ENCODE peak calls at places on chromosomes 11 and 22, in four cellular contexts. One of them, this sample, is unnamed.

GRCh38 chr11:79400717-79401330 is 40.0 kb downstream of the TENM4 start:
- DNase-seq in A549: peak; percentile 34
- DNase-seq in GM23338: peak; percentile 74
- DNase-seq in hepatocyte: peak; percentile 46
- DNase-seq in this sample: peak; percentile 72

GRCh38 chr11:1168721-1169161 is 11.0 kb downstream of the MUC5AC start:
- DNase-seq in A549: no peak
- DNase-seq in GM23338: no peak
- DNase-seq in hepatocyte: no peak
- DNase-seq in this sample: peak; percentile 50

GRCh38 chr11:16897460-16898061 is 116.7 kb downstream of the PLEKHA7 start:
- DNase-seq in A549: no peak
- DNase-seq in GM23338: peak; percentile 87
- DNase-seq in hepatocyte: no peak
- DNase-seq in this sample: no peak

GRCh38 chr22:37472418-37473006 is 13.7 kb downstream of the MFNG start:
- DNase-seq in A549: peak; percentile 55
- DNase-seq in GM23338: peak; percentile 81
- DNase-seq in hepatocyte: peak; percentile 56
- DNase-seq in this sample: no peak

GRCh38 chr11:70501026-70501901 is 102.9 kb downstream of the CTTN start:
- DNase-seq in A549: no peak
- DNase-seq in GM23338: no peak
- DNase-seq in hepatocyte: no peak
- DNase-seq in this sample: peak; percentile 67

GRCh38 chr22:44693145-44693544 is 8.9 kb upstream of the PRR5 start:
- DNase-seq in A549: no peak
- DNase-seq in GM23338: no peak
- DNase-seq in hepatocyte: no peak
- DNase-seq in this sample: no peak

GRCh38 chr11:34499719-34500505 is 13.7 kb downstream of the ELF5 start:
- DNase-seq in A549: no peak
- DNase-seq in GM23338: no peak
- DNase-seq in hepatocyte: no peak
- DNase-seq in this sample: no peak

GRCh38 chr11:100785148-100785983 is 98.3 kb downstream of the ARHGAP42 start:
- DNase-seq in A549: peak; percentile 29
- DNase-seq in GM23338: peak; percentile 61
- DNase-seq in hepatocyte: no peak
- DNase-seq in this sample: no peak

GRCh38 chr11:32479291-32479690 is 44.0 kb upstream of the WT1 start:
- DNase-seq in A549: no peak
- DNase-seq in GM23338: no peak
- DNase-seq in hepatocyte: no peak
- DNase-seq in this sample: no peak

GRCh38 chr11:34056672-34057071 is 5.1 kb downstream of the CAPRIN1 start:
- DNase-seq in A549: no peak
- DNase-seq in GM23338: no peak
- DNase-seq in hepatocyte: no peak
- DNase-seq in this sample: no peak

GRCh38 chr22:26672590-26673468 is 15.4 kb downstream of the MIAT start:
- DNase-seq in A549: peak; percentile 94
- DNase-seq in GM23338: peak; percentile 97
- DNase-seq in hepatocyte: peak; percentile 96
- DNase-seq in this sample: peak; percentile 92

GRCh38 chr22:43464809-43465208 is 53.0 kb downstream of the MPPED1 start:
- DNase-seq in A549: no peak
- DNase-seq in GM23338: no peak
- DNase-seq in hepatocyte: no peak
- DNase-seq in this sample: no peak

GRCh38 chr11:68164437-68164836 is 43.2 kb upstream of the CHKA start:
- DNase-seq in A549: no peak
- DNase-seq in GM23338: no peak
- DNase-seq in hepatocyte: no peak
- DNase-seq in this sample: no peak

DNA sequence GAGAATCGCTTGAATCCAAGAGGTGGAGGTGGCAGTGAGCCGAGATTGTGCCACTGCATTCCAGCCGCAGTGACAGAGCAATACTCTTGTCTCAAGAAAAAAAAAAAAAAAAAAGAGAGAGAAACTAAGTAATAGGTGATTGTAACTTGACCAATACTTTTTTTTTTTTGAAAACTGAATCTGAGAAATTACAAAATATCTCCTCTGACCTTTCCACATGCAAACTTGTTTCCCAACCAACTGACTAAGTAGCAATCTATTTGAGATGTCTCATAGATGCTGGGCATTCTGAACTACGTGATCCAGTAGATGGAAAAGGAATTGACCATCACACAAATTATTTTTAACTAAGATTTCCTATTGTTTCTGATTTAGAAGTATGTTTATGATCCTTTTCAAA is 407.3 kb upstream of the CHORDC1 start:
- DNase-seq in A549: no peak
- DNase-seq in GM23338: no peak
- DNase-seq in hepatocyte: no peak
- DNase-seq in this sample: no peak
- H3K4me1 ChIP-seq in A549: no peaks in the 10 kb centered on the region
- H3K4me1 ChIP-seq in GM23338: no peaks in the 10 kb centered on the region
- H3K4me1 ChIP-seq in hepatocyte: no peaks in the 10 kb centered on the region
- H3K4me1 ChIP-seq in this sample: no peaks in the 10 kb centered on the region

GRCh38 chr11:118415739-118416068 is 14.3 kb downstream of the ATP5MG start:
- DNase-seq in A549: peak; percentile 70
- DNase-seq in GM23338: peak; percentile 76
- DNase-seq in hepatocyte: peak; percentile 76
- DNase-seq in this sample: peak; percentile 73
- H3K4me2 ChIP-seq in A549: peak overlapping the region; percentile 44
- H3K4me2 ChIP-seq in GM23338: peak overlapping the region; percentile 59
- H3K4me2 ChIP-seq in hepatocyte: no peak overlapping the region
- H3K4me2 ChIP-seq in this sample: no peak overlapping the region

DNA sequence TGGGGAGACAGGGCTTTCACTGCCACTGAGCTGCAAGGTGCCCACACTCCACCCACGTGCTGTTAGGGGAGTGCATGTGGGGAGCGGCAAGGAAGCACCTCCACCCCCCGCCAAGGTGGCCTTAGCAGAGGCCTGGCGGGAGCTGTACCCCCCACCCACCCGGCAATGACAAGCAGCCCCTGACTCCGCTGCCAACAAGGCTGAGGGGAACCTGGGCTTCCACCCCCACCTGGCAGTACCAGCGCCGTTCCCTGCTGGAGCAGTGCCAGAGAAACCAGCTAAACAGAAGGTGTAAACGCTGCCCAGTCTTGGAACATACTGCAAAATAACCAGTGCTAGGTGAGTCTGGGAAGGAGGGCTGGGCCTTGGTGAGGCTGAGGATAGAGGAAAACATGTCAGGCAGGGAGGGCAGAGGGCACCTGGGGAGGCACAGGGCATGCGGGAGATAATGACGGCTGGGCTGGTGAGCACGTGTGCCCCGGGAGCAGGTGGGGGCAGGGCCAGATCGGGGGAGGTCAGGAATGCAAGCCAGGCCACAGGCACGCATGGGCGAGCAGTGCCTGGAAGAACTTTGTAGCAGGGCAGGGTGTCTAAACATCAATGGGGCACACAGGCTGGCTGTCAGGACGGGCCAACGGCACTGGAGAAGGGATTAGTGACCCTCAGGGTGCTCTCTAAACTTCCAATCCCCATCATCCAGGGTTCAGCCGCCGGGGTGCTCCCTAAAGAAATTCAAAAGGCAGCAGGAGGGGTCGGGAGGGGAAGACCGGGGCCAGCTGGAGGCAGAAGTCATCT is 6.6 kb downstream of the CERK start:
- DNase-seq in A549: no peak
- DNase-seq in GM23338: peak; percentile 50
- DNase-seq in hepatocyte: peak; percentile 65
- DNase-seq in this sample: peak; percentile 79
- H3K4me1 ChIP-seq in A549: peaks cover 4% of the 10 kb centered on the region
- H3K4me1 ChIP-seq in GM23338: peaks cover 10% of the 10 kb centered on the region
- H3K4me1 ChIP-seq in hepatocyte: peaks cover 59% of the 10 kb centered on the region
- H3K4me1 ChIP-seq in this sample: peaks cover 11% of the 10 kb centered on the region

GRCh38 chr11:46392421-46393230 is 1.1 kb upstream of the CHRM4 start:
- DNase-seq in A549: peak; percentile 74
- DNase-seq in GM23338: peak; percentile 95
- DNase-seq in hepatocyte: peak; percentile 94
- DNase-seq in this sample: peak; percentile 100
- H3K4me2 ChIP-seq in A549: peak overlapping the region; percentile 98
- H3K4me2 ChIP-seq in GM23338: peak overlapping the region; percentile 88
- H3K4me2 ChIP-seq in hepatocyte: peak overlapping the region; percentile 96
- H3K4me2 ChIP-seq in this sample: peak overlapping the region; percentile 79

DNA sequence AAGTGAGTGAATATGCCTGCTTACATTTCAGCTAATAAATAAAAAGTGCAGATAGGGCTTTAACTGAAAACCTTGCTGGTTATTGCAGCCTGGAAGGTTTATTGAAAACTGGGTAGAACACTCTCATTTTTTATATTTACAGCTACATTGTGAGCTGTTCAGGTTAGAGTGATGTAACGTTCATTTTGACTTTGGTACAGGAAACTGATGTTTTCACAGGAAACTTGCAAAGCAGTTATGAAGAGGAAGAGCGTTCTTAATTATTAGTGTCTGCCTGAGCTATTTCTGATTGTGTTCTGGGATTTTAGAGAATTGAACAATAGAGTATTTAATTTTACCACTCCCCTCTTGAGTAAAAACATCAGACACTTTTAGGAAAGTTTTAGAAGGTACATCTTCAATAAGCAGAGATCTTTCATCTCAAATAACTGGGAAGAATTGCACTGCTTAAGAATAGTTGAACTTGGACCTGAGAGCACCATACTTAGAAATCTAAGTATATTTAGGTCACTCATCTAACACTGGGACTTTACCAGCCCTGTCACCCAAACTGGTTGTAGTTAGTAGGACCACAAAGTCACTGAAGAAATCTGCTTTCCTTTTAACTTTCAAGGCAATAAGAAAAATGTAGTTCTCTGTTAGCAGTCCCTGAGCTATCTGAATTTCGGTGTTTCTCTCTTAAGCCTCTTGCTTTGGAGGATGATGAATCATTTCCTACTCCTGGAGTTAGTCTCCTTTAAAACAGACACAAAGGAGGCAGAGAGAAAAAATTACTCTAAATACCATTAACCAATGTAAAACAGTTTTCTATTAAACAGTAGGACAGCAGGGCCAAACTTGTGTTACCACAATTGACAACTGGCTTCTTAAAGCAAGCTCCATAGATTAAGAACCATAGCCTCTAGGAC is 128.6 kb upstream of the DDI1 start:
- DNase-seq in A549: no peak
- DNase-seq in GM23338: no peak
- DNase-seq in hepatocyte: no peak
- DNase-seq in this sample: no peak
- H3K4me1 ChIP-seq in A549: peaks cover 10% of the 10 kb centered on the region
- H3K4me1 ChIP-seq in GM23338: no peaks in the 10 kb centered on the region
- H3K4me1 ChIP-seq in hepatocyte: no peaks in the 10 kb centered on the region
- H3K4me1 ChIP-seq in this sample: peaks cover 3% of the 10 kb centered on the region

GRCh38 chr22:19912236-19912999 is 29.2 kb upstream of the COMT start:
- DNase-seq in A549: no peak
- DNase-seq in GM23338: peak; percentile 60
- DNase-seq in hepatocyte: no peak
- DNase-seq in this sample: peak; percentile 36
- H3K4me2 ChIP-seq in A549: no peak overlapping the region
- H3K4me2 ChIP-seq in GM23338: no peak overlapping the region
- H3K4me2 ChIP-seq in hepatocyte: no peak overlapping the region
- H3K4me2 ChIP-seq in this sample: no peak overlapping the region